ENCODE peak calls at places on chromosomes 6 and 20, in seven cellular contexts. K is Peyer's patch, N is H1, Q is astrocyte of the spinal cord, G is heart right ventricle, H is lower lobe of right lung, A is lower leg skin. Y is an unnamed sample.
A peak's percentile ranks its signal among the peaks of the same experiment; 100 is the strongest.

GRCh38 chr6:155188707-155189496 is 74.9 kb upstream of the CLDN20 start:
- DNase-seq in K (no peak), G (no peak), H (no peak), N (no peak), Q (peak; percentile 97), A (no peak), Y (no peak)

GRCh38 chr20:54172532-54172855 is 1.3 kb downstream of the CYP24A1 start:
- DNase-seq in G (no peak), H (no peak), Q (no peak), K (no peak), A (no peak), N (no peak), Y (no peak)

GRCh38 chr20:51886891-51887608 is 84.7 kb upstream of the SALL4 start:
- DNase-seq in G (no peak), N (no peak), K (no peak), H (no peak), Q (no peak), A (no peak), Y (no peak)

GRCh38 chr20:52178691-52179090 is 12.9 kb downstream of the ZFP64 start:
- DNase-seq in H (no peak), Q (no peak), A (no peak), N (no peak), G (no peak), K (no peak), Y (no peak)

GRCh38 chr6:161143663-161144430 is 130.0 kb downstream of the AGPAT4 start:
- DNase-seq in G (no peak), A (no peak), K (no peak), H (no peak), N (no peak), Q (no peak), Y (no peak)

GRCh38 chr6:157410088-157410487 is 29.1 kb downstream of the ZDHHC14 start:
- DNase-seq in H (no peak), G (no peak), A (no peak), Q (peak; percentile 33), N (no peak), K (no peak), Y (no peak)

GRCh38 chr6:25056130-25056529 is 120.4 kb upstream of the RIPOR2 start:
- DNase-seq in K (peak; percentile 76), A (no peak), N (no peak), G (no peak), Q (no peak), H (peak; percentile 56), Y (no peak)

GRCh38 chr20:36860339-36860738 is 15.6 kb upstream of the TLDC2 start:
- DNase-seq in H (no peak), A (no peak), K (no peak), N (no peak), Q (no peak), G (no peak), Y (no peak)

GRCh38 chr6:70353343-70353913 is 50.5 kb upstream of the COL9A1 start:
- DNase-seq in N (no peak), A (no peak), G (no peak), H (no peak), Q (no peak), K (no peak), Y (no peak)

GRCh38 chr6:51753635-51754034 is 333.8 kb downstream of the PKHD1 start:
- DNase-seq in Q (no peak), N (peak; percentile 82), H (peak; percentile 43), G (no peak), A (no peak), K (no peak), Y (no peak)

GRCh38 chr6:136721467-136721866 is 70.8 kb downstream of the MAP3K5 start:
- DNase-seq in A (no peak), G (no peak), H (no peak), K (no peak), N (no peak), Q (no peak), Y (no peak)

GRCh38 chr6:17656092-17656491 is 50.6 kb downstream of the NUP153 start:
- DNase-seq in H (no peak), A (no peak), K (no peak), N (no peak), G (no peak), Q (no peak), Y (no peak)

GRCh38 chr6:138389551-138389950 is 11.8 kb downstream of the SMIM28 start:
- DNase-seq in H (no peak), A (no peak), Q (no peak), G (no peak), K (no peak), N (no peak), Y (no peak)

GRCh38 chr20:38286586-38287502 is 17.1 kb upstream of the BPI start:
- DNase-seq in H (no peak), N (no peak), K (no peak), Q (peak; percentile 97), G (peak; percentile 64), A (peak; percentile 72), Y (no peak)

GRCh38 chr6:157229219-157229607 is 94.1 kb downstream of the TMEM242 start:
- DNase-seq in H (no peak), G (no peak), Q (no peak), N (no peak), A (no peak), K (no peak), Y (no peak)

GRCh38 chr20:35603695-35604443 is 11.8 kb upstream of the SPAG4 start:
- DNase-seq in K (no peak), Q (no peak), G (no peak), H (no peak), N (no peak), A (no peak), Y (peak; percentile 23)

GRCh38 chr20:35601021-35601973 is 14.3 kb upstream of the SPAG4 start:
- DNase-seq in G (peak; percentile 66), H (peak; percentile 87), N (peak; percentile 91), K (peak; percentile 70), Q (peak; percentile 73), A (peak; percentile 92), Y (peak; percentile 94)

GRCh38 chr20:35602851-35603495 is 12.7 kb upstream of the SPAG4 start:
- DNase-seq in H (no peak), N (no peak), Q (no peak), K (no peak), G (no peak), A (no peak), Y (no peak)

GRCh38 chr20:35600176-35600995 is 15.2 kb upstream of the SPAG4 start:
- DNase-seq in G (no peak), A (no peak), H (no peak), K (no peak), Q (no peak), N (peak; percentile 78), Y (peak; percentile 76)

DNA sequence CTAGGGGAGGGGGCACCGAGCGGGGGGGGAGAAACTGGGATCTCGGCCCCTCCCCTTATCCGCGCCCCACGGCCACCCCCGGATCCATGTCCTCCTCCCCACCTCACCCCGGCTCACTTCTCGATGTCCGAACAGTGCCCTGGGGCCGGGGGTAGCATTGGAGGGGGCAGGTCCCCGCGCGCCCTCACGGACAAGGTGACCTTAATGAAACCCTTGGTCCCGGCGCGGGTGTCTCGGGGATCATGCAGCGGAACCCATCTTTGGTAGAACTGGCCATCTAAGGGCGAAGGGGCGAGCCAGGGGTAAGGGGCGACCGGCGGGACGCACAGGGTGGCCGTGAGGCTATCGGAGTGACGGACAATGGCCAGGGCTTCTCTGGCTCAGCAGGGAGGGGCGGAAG is 13.6 kb upstream of the SPAG4 start:
- DNase-seq in K (no peak), H (no peak), N (peak; percentile 63), Q (no peak), G (no peak), A (peak; percentile 88), Y (peak; percentile 78)
- H3K4me3 ChIP-seq in K (peak overlapping the region; percentile 55), H (peak overlapping the region; percentile 57), N (peak overlapping the region; percentile 53), Q (no peak overlapping the region), G (peak overlapping the region; percentile 43), A (no peak overlapping the region), Y (no peak overlapping the region)

DNA sequence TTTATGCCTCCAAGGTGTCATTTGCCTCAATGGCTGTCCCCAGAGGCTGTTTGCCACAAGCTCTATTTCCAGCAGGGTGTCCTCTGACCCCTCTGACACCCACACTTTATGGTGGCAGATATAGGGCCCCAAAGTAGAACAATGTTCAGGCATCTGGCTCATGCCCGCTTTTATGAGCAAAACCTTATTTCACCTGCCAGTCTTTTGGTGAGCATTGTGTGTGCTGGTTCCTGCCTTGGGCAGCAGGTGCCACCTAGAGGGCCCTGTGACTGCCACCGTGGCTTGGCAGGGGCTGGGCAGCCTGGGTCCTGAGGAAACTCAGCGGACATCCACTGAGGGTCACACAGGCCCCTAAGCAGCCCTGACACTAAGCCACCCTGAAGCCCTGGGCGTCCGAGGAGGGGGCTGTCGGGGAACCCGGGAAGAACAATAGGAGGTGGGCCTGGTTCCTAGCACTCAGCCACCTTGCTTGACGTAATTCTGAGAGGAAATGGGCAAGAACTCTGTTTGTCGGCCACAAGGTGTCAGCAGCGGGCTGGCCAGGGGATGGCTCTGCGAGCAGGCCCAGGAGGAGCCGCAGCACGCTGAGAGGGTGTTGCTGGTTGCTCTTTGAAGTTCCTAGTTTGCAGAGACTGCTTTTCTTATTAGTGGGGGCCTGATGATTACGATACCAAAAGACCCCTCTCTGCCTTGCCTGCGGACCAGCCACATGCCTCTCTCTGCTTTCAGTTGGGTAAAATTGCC is 148.9 kb downstream of the SCML4 start:
- DNase-seq in G (peak; percentile 88), A (peak; percentile 94), N (peak; percentile 92), H (peak; percentile 88), Q (peak; percentile 83), K (peak; percentile 72), Y (peak; percentile 96)
- H3K4me3 ChIP-seq in G (peak overlapping the region; percentile 19), A (no peak overlapping the region), N (peak overlapping the region; percentile 16), H (no peak overlapping the region), Q (no peak overlapping the region), K (peak overlapping the region; percentile 41), Y (no peak overlapping the region)

GRCh38 chr20:57397004-57397692 is 6.0 kb downstream of the RBM38 start:
- DNase-seq in N (no peak), K (no peak), A (no peak), H (peak; percentile 24), G (no peak), Q (no peak), Y (peak; percentile 68)
- H3K4me3 ChIP-seq in N (no peak overlapping the region), K (no peak overlapping the region), A (no peak overlapping the region), H (no peak overlapping the region), G (no peak overlapping the region), Q (no peak overlapping the region), Y (no peak overlapping the region)

GRCh38 chr20:31974296-31974695 is 6.3 kb downstream of the XKR7 start:
- DNase-seq in A (no peak), N (no peak), K (no peak), Q (no peak), H (no peak), G (no peak), Y (no peak)

GRCh38 chr20:31972481-31973386 is 4.8 kb downstream of the XKR7 start:
- DNase-seq in K (no peak), H (no peak), G (no peak), Q (no peak), N (no peak), A (no peak), Y (no peak)

GRCh38 chr20:31974975-31975481 is 7.1 kb downstream of the XKR7 start:
- DNase-seq in A (no peak), K (no peak), N (peak; percentile 69), Q (no peak), H (no peak), G (no peak), Y (no peak)

GRCh38 chr20:31977080-31977479 is 9.1 kb downstream of the XKR7 start:
- DNase-seq in Q (no peak), H (no peak), G (no peak), K (no peak), A (no peak), N (no peak), Y (no peak)

DNA sequence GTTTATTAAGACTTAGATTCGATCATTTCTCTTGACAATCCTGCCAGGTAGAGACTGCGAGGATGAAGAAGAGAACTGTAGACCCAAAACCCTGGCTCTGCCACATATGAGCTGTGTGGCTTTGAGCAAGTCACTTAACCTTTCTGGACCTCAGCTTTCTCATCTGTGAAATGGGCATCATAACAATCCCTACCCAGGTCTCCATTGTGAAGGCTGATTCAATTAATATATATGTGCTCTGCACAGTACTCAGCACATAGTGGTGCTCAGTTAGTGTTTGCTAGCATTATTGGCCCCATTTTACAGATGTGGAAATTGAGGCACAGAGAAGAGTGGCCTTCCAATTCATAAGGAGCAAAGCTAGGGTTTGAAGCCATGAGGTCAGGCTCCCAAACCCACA is 7.9 kb downstream of the XKR7 start:
- DNase-seq in H (no peak), A (no peak), G (no peak), Q (no peak), N (no peak), K (no peak), Y (no peak)
- H3K4me3 ChIP-seq in H (no peak overlapping the region), A (no peak overlapping the region), G (no peak overlapping the region), Q (no peak overlapping the region), N (no peak overlapping the region), K (no peak overlapping the region), Y (no peak overlapping the region)